ENCODE peak calls at places on chromosomes 5 and 9, in ten cellular contexts. T, H, I, L, Q, F, S, P, D and Y are unnamed samples.

GRCh38 chr5:26553079-26553478 is 485.3 kb downstream of the CDH9 start:
- DNase-seq in D (no peak), P (no peak), I (no peak), Q (no peak), F (peak; percentile 71), T (peak; percentile 52), L (no peak), S (peak; percentile 25), H (no peak), Y (peak; percentile 71)

GRCh38 chr5:65081071-65081470 is 312.3 kb downstream of the CWC27 start:
- DNase-seq in L (no peak), F (no peak), P (no peak), D (no peak), T (no peak), S (no peak), Q (no peak), H (no peak), I (no peak), Y (no peak)

GRCh38 chr9:126366366-126367011 is 39.9 kb downstream of the MVB12B start:
- DNase-seq in F (no peak), I (no peak), Q (no peak), S (no peak), H (no peak), D (no peak), P (no peak), L (no peak), T (no peak), Y (peak; percentile 30)

GRCh38 chr5:13664377-13664776 is 280.1 kb downstream of the DNAH5 start:
- DNase-seq in H (peak; percentile 100), D (no peak), I (peak; percentile 59), S (peak; percentile 71), P (no peak), F (no peak), Q (no peak), L (peak; percentile 5), T (no peak), Y (peak; percentile 15)

GRCh38 chr5:101897914-101898313 is 398.2 kb downstream of the SLCO4C1 start:
- DNase-seq in D (no peak), T (no peak), S (no peak), F (no peak), I (no peak), Q (peak; percentile 40), L (no peak), P (no peak), H (no peak), Y (no peak)

GRCh38 chr5:151773979-151774378 is 2.2 kb downstream of the G3BP1 start:
- DNase-seq in S (peak; percentile 21), L (peak; percentile 12), I (no peak), T (peak; percentile 52), H (no peak), Q (no peak), D (no peak), F (no peak), P (no peak), Y (no peak)

GRCh38 chr9:126756876-126757415 is 47.9 kb upstream of the ZBTB43 start:
- DNase-seq in Q (no peak), I (no peak), H (no peak), L (no peak), S (no peak), P (no peak), D (no peak), F (no peak), T (no peak), Y (no peak)

GRCh38 chr5:57069115-57069835 is 104.6 kb upstream of the GPBP1 start:
- DNase-seq in D (no peak), P (no peak), T (no peak), Q (no peak), S (no peak), H (no peak), I (no peak), L (no peak), F (peak; percentile 36), Y (no peak)

GRCh38 chr5:40359093-40359492 is 320.6 kb upstream of the PTGER4 start:
- DNase-seq in L (no peak), D (no peak), H (no peak), Q (no peak), S (no peak), T (no peak), P (no peak), F (no peak), I (no peak), Y (no peak)

GRCh38 chr5:115962565-115963402 is 509 bp downstream of the LVRN start:
- DNase-seq in S (no peak), H (no peak), T (no peak), P (no peak), F (no peak), Q (peak; percentile 51), I (no peak), D (no peak), L (peak; percentile 22), Y (no peak)

GRCh38 chr5:66633754-66634153 is 37.6 kb downstream of the MAST4 start:
- DNase-seq in S (no peak), I (no peak), P (no peak), Q (no peak), H (no peak), D (no peak), T (no peak), F (no peak), L (no peak), Y (no peak)

GRCh38 chr9:113331780-113332179 is 8.3 kb downstream of the WDR31 start:
- DNase-seq in T (no peak), D (no peak), P (no peak), Q (no peak), F (no peak), L (no peak), I (no peak), H (no peak), S (no peak), Y (no peak)

GRCh38 chr9:113337714-113338113 is 2.4 kb downstream of the WDR31 start:
- DNase-seq in I (no peak), F (no peak), D (no peak), P (no peak), L (no peak), S (no peak), T (no peak), Q (no peak), H (no peak), Y (no peak)
- H3K4me3 ChIP-seq in I (no peak overlapping the region), F (no peak overlapping the region), D (no peak overlapping the region), P (no peak overlapping the region), L (no peak overlapping the region), S (no peak overlapping the region), T (no peak overlapping the region), Q (no peak overlapping the region), H (no peak overlapping the region), Y (no peak overlapping the region)

DNA sequence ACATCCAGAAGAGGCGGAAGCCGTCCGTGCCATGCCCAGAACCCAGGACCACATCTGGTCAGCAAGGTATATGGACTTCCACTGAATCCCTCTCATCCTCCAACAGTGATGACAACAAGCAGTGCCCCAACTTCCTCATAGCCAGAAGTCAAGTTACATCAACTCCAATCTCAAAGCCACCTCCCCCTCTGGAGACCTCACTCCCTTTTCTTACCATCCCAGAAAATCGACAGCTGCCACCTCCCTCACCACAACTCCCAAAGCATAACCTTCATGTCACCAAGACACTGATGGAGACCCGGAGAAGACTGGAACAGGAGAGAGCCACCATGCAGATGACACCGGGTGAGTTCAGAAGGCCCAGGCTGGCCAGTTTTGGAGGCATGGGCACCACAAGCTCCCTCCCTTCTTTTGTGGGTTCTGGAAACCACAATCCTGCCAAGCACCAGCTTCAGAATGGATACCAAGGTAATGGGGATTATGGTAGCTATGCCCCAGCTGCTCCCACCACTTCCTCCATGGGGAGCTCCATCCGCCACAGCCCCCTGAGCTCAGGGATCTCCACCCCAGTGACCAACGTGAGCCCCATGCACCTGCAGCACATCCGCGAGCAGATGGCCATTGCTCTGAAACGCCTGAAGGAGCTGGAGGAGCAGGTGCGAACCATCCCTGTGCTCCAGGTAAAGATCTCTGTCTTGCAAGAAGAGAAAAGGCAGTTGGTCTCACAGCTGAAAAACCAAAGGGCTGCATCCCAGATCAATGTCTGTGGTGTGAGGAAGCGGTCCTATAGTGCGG is 130.3 kb upstream of the DMRT1 start:
- DNase-seq in H (no peak), I (no peak), Q (no peak), L (no peak), S (no peak), F (no peak), T (no peak), D (no peak), P (no peak), Y (no peak)
- H3K4me3 ChIP-seq in H (no peak overlapping the region), I (no peak overlapping the region), Q (no peak overlapping the region), L (no peak overlapping the region), S (no peak overlapping the region), F (no peak overlapping the region), T (no peak overlapping the region), D (no peak overlapping the region), P (no peak overlapping the region), Y (no peak overlapping the region)

GRCh38 chr9:137077758-137078693 is 709 bp downstream of the UAP1L1 start:
- DNase-seq in D (no peak), I (no peak), H (no peak), P (peak; percentile 41), L (no peak), F (peak; percentile 29), T (peak; percentile 65), Q (no peak), S (peak; percentile 11), Y (no peak)

GRCh38 chr9:137080260-137081122 is 3.2 kb downstream of the UAP1L1 start:
- DNase-seq in D (no peak), P (no peak), L (no peak), T (no peak), H (no peak), F (peak; percentile 32), I (no peak), S (no peak), Q (no peak), Y (no peak)

GRCh38 chr9:137077010-137077747 is at the start of gene UAP1L1:
- DNase-seq in D (peak; percentile 73), L (peak; percentile 73), Q (peak; percentile 75), P (peak; percentile 70), T (peak; percentile 85), H (peak; percentile 42), I (no peak), F (peak; percentile 31), S (peak; percentile 55), Y (no peak)

GRCh38 chr9:137078701-137079400 is 1.5 kb downstream of the UAP1L1 start:
- DNase-seq in I (no peak), S (peak; percentile 9), D (no peak), P (no peak), F (peak; percentile 12), Q (no peak), L (no peak), T (no peak), H (no peak), Y (no peak)

DNA sequence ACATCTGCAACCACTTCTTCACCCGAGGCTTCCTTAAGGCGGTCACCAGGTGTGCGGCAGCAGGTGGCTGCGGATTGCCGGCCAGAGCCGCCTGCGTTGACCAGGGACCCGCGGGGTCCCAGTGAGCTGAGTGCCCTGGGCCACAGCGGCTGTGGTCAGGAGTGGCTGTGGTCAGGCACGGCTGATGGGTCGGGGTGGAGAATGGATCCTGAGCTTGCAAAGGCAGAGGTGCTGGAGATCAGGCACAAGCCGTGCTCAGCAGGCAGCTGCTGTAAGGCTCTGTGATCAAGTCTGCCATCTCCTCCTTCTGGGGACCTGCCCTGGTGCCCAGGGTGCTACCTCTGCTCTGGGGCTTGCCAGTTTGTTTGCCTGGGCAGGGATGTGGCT is 2.1 kb downstream of the UAP1L1 start:
- DNase-seq in T (no peak), L (no peak), S (no peak), Q (no peak), D (no peak), I (no peak), P (no peak), H (no peak), F (no peak), Y (no peak)
- H3K4me3 ChIP-seq in T (no peak overlapping the region), L (no peak overlapping the region), S (no peak overlapping the region), Q (no peak overlapping the region), D (no peak overlapping the region), I (no peak overlapping the region), P (no peak overlapping the region), H (no peak overlapping the region), F (no peak overlapping the region), Y (no peak overlapping the region)

GRCh38 chr9:121568541-121569265 is 69.1 kb upstream of the GGTA1 start:
- DNase-seq in P (no peak), H (peak; percentile 24), I (no peak), D (no peak), Q (no peak), L (no peak), S (no peak), T (no peak), F (no peak), Y (peak; percentile 16)
- H3K4me3 ChIP-seq in P (no peak overlapping the region), H (no peak overlapping the region), I (no peak overlapping the region), D (no peak overlapping the region), Q (no peak overlapping the region), L (no peak overlapping the region), S (no peak overlapping the region), T (no peak overlapping the region), F (no peak overlapping the region), Y (no peak overlapping the region)